ENCODE peak calls at places on chromosomes 4 and X, in ten cellular contexts. K is HCT116, P is suprapubic skin, F is mucosa of descending colon, A is sigmoid colon, X is IMR-90, E is gastrocnemius medialis, V is adrenal gland, T is psoas muscle, S is fibroblast of lung. Q is an unnamed sample.
A peak's percentile ranks its signal among the peaks of the same experiment; 100 is the strongest.

GRCh38 chr4:43112139-43112538 is 219.6 kb downstream of the GRXCR1 start:
- DNase-seq in K (no peak), P (no peak), F (no peak), A (no peak), X (no peak), E (no peak), V (no peak), T (no peak), S (no peak), Q (no peak)

GRCh38 chrX:107429090-107429489 is 20.4 kb upstream of the FRMPD3 start:
- DNase-seq in K (no peak), P (no peak), F (peak; percentile 24), A (no peak), X (peak; percentile 3), E (no peak), V (peak; percentile 52), T (no peak), S (no peak), Q (no peak)

GRCh38 chr4:40576651-40577480 is 52.8 kb downstream of the RBM47 start:
- DNase-seq in K (peak; percentile 66), P (peak; percentile 81), F (peak; percentile 85), A (peak; percentile 83), X (peak; percentile 91), E (peak; percentile 51), V (peak; percentile 77), T (peak; percentile 79), S (peak; percentile 96), Q (peak; percentile 80)

GRCh38 chrX:69369999-69370398 is 134.1 kb upstream of the NALF2 start:
- DNase-seq in K (no peak), P (no peak), F (no peak), A (no peak), X (no peak), E (no peak), V (no peak), T (no peak), S (no peak), Q (no peak)

GRCh38 chr4:56630876-56631666 is 50.0 kb downstream of the HOPX start:
- DNase-seq in K (no peak), P (no peak), F (no peak), A (no peak), X (peak; percentile 51), E (no peak), V (no peak), T (no peak), S (peak; percentile 82), Q (no peak)

GRCh38 chrX:30618160-30618765 is 35.0 kb upstream of the GK start:
- DNase-seq in K (no peak), P (no peak), F (peak; percentile 9), A (no peak), X (no peak), E (no peak), V (no peak), T (no peak), S (no peak), Q (no peak)

GRCh38 chr4:140242357-140243284 is 88.6 kb upstream of the MAML3 start:
- DNase-seq in K (no peak), P (no peak), F (peak; percentile 62), A (no peak), X (no peak), E (no peak), V (no peak), T (no peak), S (no peak), Q (no peak)

GRCh38 chr4:184268574-184269160 is 51.0 kb upstream of the ENPP6 start:
- DNase-seq in K (no peak), P (no peak), F (no peak), A (no peak), X (no peak), E (no peak), V (no peak), T (no peak), S (no peak), Q (no peak)

GRCh38 chrX:132741706-132742105 is 216.7 kb downstream of the HS6ST2 start:
- DNase-seq in K (no peak), P (no peak), F (no peak), A (no peak), X (no peak), E (no peak), V (no peak), T (no peak), S (peak; percentile 15), Q (no peak)

GRCh38 chrX:32530802-32531403 is 680.4 kb downstream of the DMD start:
- DNase-seq in K (no peak), P (no peak), F (peak; percentile 38), A (no peak), X (peak; percentile 52), E (no peak), V (peak; percentile 39), T (no peak), S (peak; percentile 14), Q (no peak)

GRCh38 chrX:133359466-133359865 is 55.8 kb downstream of the GPC4 start:
- DNase-seq in K (no peak), P (no peak), F (no peak), A (no peak), X (no peak), E (no peak), V (no peak), T (no peak), S (no peak), Q (no peak)

GRCh38 chr4:86831262-86832090 is 17.7 kb downstream of the SLC10A6 start:
- DNase-seq in K (peak; percentile 70), P (no peak), F (peak; percentile 6), A (no peak), X (peak; percentile 96), E (no peak), V (no peak), T (no peak), S (peak; percentile 95), Q (no peak)

GRCh38 chr4:55859711-55860110 is 6.3 kb downstream of the EXOC1 start:
- DNase-seq in K (no peak), P (no peak), F (no peak), A (no peak), X (peak; percentile 22), E (no peak), V (no peak), T (no peak), S (peak; percentile 36), Q (no peak)

GRCh38 chrX:86946569-86946968 is 571.0 kb upstream of the KLHL4 start:
- DNase-seq in K (no peak), P (no peak), F (peak; percentile 1), A (no peak), X (peak; percentile 24), E (no peak), V (no peak), T (no peak), S (no peak), Q (no peak)

GRCh38 chr4:15159477-15160019 is 157.3 kb downstream of the CPEB2 start:
- DNase-seq in K (no peak), P (no peak), F (no peak), A (no peak), X (no peak), E (no peak), V (no peak), T (no peak), S (no peak), Q (no peak)

GRCh38 chr4:94412019-94413017 is 39.4 kb upstream of the PDLIM5 start:
- DNase-seq in K (peak; percentile 76), P (no peak), F (peak; percentile 12), A (no peak), X (peak; percentile 79), E (no peak), V (no peak), T (no peak), S (peak; percentile 88), Q (no peak)

GRCh38 chrX:42119076-42119475 is 195.7 kb upstream of the CASK start:
- DNase-seq in K (peak; percentile 42), P (no peak), F (no peak), A (no peak), X (peak; percentile 72), E (no peak), V (no peak), T (no peak), S (peak; percentile 71), Q (no peak)

GRCh38 chrX:42117318-42117717 is 194.0 kb upstream of the CASK start:
- DNase-seq in K (no peak), P (no peak), F (no peak), A (no peak), X (no peak), E (no peak), V (no peak), T (no peak), S (no peak), Q (no peak)
- H3K4me1 ChIP-seq in K (no peaks in the 10 kb centered on the region), P (no peaks in the 10 kb centered on the region), F (no peaks in the 10 kb centered on the region), A (no peaks in the 10 kb centered on the region), X (no peaks in the 10 kb centered on the region), E (no peaks in the 10 kb centered on the region), V (no peaks in the 10 kb centered on the region), T (no peaks in the 10 kb centered on the region), S (no peaks in the 10 kb centered on the region), Q (no peaks in the 10 kb centered on the region)

DNA sequence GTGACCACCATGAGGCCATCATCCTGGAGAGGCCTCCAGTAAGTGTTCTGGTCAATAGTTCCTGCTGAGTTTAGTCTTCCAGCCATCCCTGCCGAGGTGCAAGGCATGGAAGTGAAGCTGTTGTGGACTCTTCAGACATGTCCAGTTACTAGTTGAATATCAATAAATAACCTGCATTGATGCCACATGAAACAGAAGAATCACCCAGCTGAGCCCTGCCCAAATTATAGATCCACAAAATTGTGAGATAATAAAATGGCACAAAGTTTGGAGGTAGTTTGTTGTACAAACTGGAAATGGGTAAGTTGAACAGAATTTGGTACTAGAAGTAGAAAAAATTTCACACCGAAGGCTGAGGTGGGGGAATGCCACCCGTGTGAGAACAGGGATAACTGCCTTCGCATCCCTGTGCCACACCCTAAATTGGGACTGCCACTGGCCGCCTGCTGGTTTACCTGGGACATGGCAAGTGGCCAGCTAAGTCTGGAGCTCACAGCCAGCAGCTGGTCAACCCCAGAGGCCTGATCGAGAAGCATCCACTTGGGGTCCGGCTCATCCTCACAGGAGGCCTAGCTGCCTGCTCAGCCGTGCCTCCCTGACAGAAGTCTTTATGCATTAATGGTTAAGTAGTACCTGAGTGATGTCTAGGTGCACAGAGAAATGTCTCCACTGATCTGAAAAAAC is 184.5 kb downstream of the SPRY1 start:
- DNase-seq in K (peak; percentile 6), P (no peak), F (no peak), A (no peak), X (no peak), E (no peak), V (no peak), T (no peak), S (no peak), Q (no peak)
- TF ChIP-seq CTCF in K (peak; percentile 36), P (no peak), F (no peak), A (no peak), X (no peak), E (no peak), V (no peak), T (no peak), S (no peak), Q (no peak)

DNA sequence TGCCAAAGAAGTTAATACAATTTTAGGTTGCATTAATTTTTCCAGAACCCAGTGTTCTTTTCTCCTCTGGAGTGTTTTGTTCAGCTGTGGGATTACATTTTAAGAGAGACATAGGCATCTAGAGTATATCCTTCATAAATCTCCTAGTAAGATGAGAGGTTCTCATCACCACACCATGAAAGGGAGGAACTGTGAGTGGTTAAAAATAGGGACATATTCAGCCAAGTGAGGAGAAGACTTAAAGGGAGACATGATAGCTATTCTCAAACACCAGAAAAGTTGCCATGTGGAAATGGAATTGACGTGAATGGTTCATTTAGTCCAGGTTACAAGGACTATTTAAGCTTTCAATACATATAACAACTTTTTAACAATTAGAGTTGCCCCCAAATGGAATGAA is 6.5 kb upstream of the MRPL1 start:
- DNase-seq in K (no peak), P (no peak), F (no peak), A (no peak), X (no peak), E (no peak), V (no peak), T (no peak), S (no peak), Q (no peak)
- H3K4me1 ChIP-seq in K (no peaks in the 10 kb centered on the region), P (peaks cover 9% of the 10 kb centered on the region), F (no peaks in the 10 kb centered on the region), A (no peaks in the 10 kb centered on the region), X (no peaks in the 10 kb centered on the region), E (peaks cover 6% of the 10 kb centered on the region), V (no peaks in the 10 kb centered on the region), T (peaks cover 1% of the 10 kb centered on the region), S (no peaks in the 10 kb centered on the region), Q (no peaks in the 10 kb centered on the region)

GRCh38 chrX:94107981-94108380 is 434.0 kb downstream of the FAM133A start:
- DNase-seq in K (no peak), P (no peak), F (no peak), A (no peak), X (no peak), E (no peak), V (no peak), T (no peak), S (no peak), Q (no peak)
- TF ChIP-seq CTCF in K (no peak), P (no peak), F (no peak), A (no peak), X (no peak), E (no peak), V (no peak), T (no peak), S (no peak), Q (no peak)